ENCODE peak calls at places on chromosomes 11 and 22, in four cellular contexts. One of them, this sample, is unnamed.

GRCh38 chr11:46050065-46050464 is 71.2 kb downstream of the PHF21A start:
- DNase-seq in HuH-7.5: no peak
- DNase-seq in NCI-H446: peak
- DNase-seq in lower leg skin: no peak
- DNase-seq in this sample: no peak

GRCh38 chr22:25475554-25476022 is 88.9 kb upstream of the GRK3 start:
- DNase-seq in HuH-7.5: no peak
- DNase-seq in NCI-H446: peak
- DNase-seq in lower leg skin: no peak
- DNase-seq in this sample: no peak

GRCh38 chr11:95084509-95084908 is 5.1 kb upstream of the ENDOD1 start:
- DNase-seq in NCI-H446: no peak
- DNase-seq in HuH-7.5: no peak
- DNase-seq in lower leg skin: no peak
- DNase-seq in this sample: no peak

GRCh38 chr11:57306156-57306876 is 18.4 kb downstream of the TNKS1BP1 start:
- DNase-seq in lower leg skin: no peak
- DNase-seq in HuH-7.5: no peak
- DNase-seq in NCI-H446: peak
- DNase-seq in this sample: no peak

GRCh38 chr22:20738394-20739089 is 35.4 kb upstream of the SERPIND1 start:
- DNase-seq in HuH-7.5: no peak
- DNase-seq in NCI-H446: no peak
- DNase-seq in lower leg skin: no peak
- DNase-seq in this sample: no peak

GRCh38 chr11:118227865-118228785 is 3.3 kb upstream of the JAML start:
- DNase-seq in HuH-7.5: no peak
- DNase-seq in lower leg skin: no peak
- DNase-seq in NCI-H446: no peak
- DNase-seq in this sample: no peak

GRCh38 chr11:63445720-63446119 is 45.2 kb downstream of the PLAAT5 start:
- DNase-seq in NCI-H446: no peak
- DNase-seq in lower leg skin: no peak
- DNase-seq in HuH-7.5: no peak
- DNase-seq in this sample: no peak

GRCh38 chr11:9577551-9577950 is 4.1 kb downstream of the WEE1 start:
- DNase-seq in HuH-7.5: no peak
- DNase-seq in NCI-H446: no peak
- DNase-seq in lower leg skin: no peak
- DNase-seq in this sample: no peak

GRCh38 chr22:36081023-36081431 is 52.4 kb upstream of the RBFOX2 start:
- DNase-seq in lower leg skin: no peak
- DNase-seq in HuH-7.5: no peak
- DNase-seq in NCI-H446: no peak
- DNase-seq in this sample: no peak

GRCh38 chr11:86183694-86184093 is 60.9 kb upstream of the EED start:
- DNase-seq in HuH-7.5: no peak
- DNase-seq in lower leg skin: no peak
- DNase-seq in NCI-H446: no peak
- DNase-seq in this sample: no peak

GRCh38 chr11:33713914-33714398 is 13.3 kb upstream of the C11orf91 start:
- DNase-seq in HuH-7.5: no peak
- DNase-seq in lower leg skin: no peak
- DNase-seq in NCI-H446: no peak
- DNase-seq in this sample: no peak

GRCh38 chr22:50676211-50676636 is 3.6 kb downstream of the SHANK3 start:
- DNase-seq in lower leg skin: peak
- DNase-seq in NCI-H446: no peak
- DNase-seq in HuH-7.5: no peak
- DNase-seq in this sample: no peak

GRCh38 chr22:30202531-30203006 is 44.0 kb downstream of the LIF start:
- DNase-seq in NCI-H446: peak
- DNase-seq in lower leg skin: peak
- DNase-seq in HuH-7.5: no peak
- DNase-seq in this sample: no peak

GRCh38 chr11:9663699-9664275 is at the start of gene SWAP70:
- DNase-seq in NCI-H446: peak
- DNase-seq in HuH-7.5: peak
- DNase-seq in lower leg skin: peak
- DNase-seq in this sample: peak

GRCh38 chr11:126484266-126484665 is 128.8 kb downstream of the ST3GAL4 start:
- DNase-seq in lower leg skin: no peak
- DNase-seq in NCI-H446: no peak
- DNase-seq in HuH-7.5: no peak
- DNase-seq in this sample: no peak

GRCh38 chr11:65591939-65592814 is 3.4 kb downstream of the KCNK7 start:
- DNase-seq in lower leg skin: no peak
- DNase-seq in NCI-H446: no peak
- DNase-seq in HuH-7.5: no peak
- DNase-seq in this sample: no peak

GRCh38 chr11:109697140-109697843 is 275.3 kb downstream of the C11orf87 start:
- DNase-seq in HuH-7.5: no peak
- DNase-seq in lower leg skin: no peak
- DNase-seq in NCI-H446: peak
- DNase-seq in this sample: peak

GRCh38 chr11:33207408-33207985 is 46.2 kb upstream of the CSTF3 start:
- DNase-seq in HuH-7.5: no peak
- DNase-seq in NCI-H446: no peak
- DNase-seq in lower leg skin: no peak
- DNase-seq in this sample: no peak

GRCh38 chr11:68776442-68777235 is 25.3 kb upstream of the TESMIN start:
- DNase-seq in NCI-H446: no peak
- DNase-seq in HuH-7.5: no peak
- DNase-seq in lower leg skin: no peak
- DNase-seq in this sample: no peak

GRCh38 chr11:75474878-75475766 is 42.1 kb upstream of the KLHL35 start:
- DNase-seq in HuH-7.5: no peak
- DNase-seq in lower leg skin: no peak
- DNase-seq in NCI-H446: no peak
- DNase-seq in this sample: peak

GRCh38 chr11:19951558-19952083 is 208.7 kb downstream of the DBX1 start:
- DNase-seq in NCI-H446: peak
- DNase-seq in HuH-7.5: no peak
- DNase-seq in lower leg skin: no peak
- DNase-seq in this sample: peak

GRCh38 chr11:95567685-95568084 is 221.9 kb downstream of the FAM76B start:
- DNase-seq in NCI-H446: no peak
- DNase-seq in HuH-7.5: no peak
- DNase-seq in lower leg skin: no peak
- DNase-seq in this sample: no peak

GRCh38 chr22:49284389-49284788 is 543.3 kb downstream of the BRD1 start:
- DNase-seq in lower leg skin: no peak
- DNase-seq in NCI-H446: no peak
- DNase-seq in HuH-7.5: no peak
- DNase-seq in this sample: no peak

GRCh38 chr11:110973401-110973980 is 261.3 kb upstream of the ARHGAP20 start:
- DNase-seq in lower leg skin: no peak
- DNase-seq in NCI-H446: no peak
- DNase-seq in HuH-7.5: no peak
- DNase-seq in this sample: no peak

GRCh38 chr11:78952866-78953265 is 378.2 kb upstream of the NARS2 start:
- DNase-seq in HuH-7.5: no peak
- DNase-seq in lower leg skin: peak
- DNase-seq in NCI-H446: no peak
- DNase-seq in this sample: no peak

GRCh38 chr11:117256573-117256972 is 24.1 kb downstream of the RNF214 start:
- DNase-seq in lower leg skin: no peak
- DNase-seq in HuH-7.5: no peak
- DNase-seq in NCI-H446: no peak
- DNase-seq in this sample: no peak

GRCh38 chr22:32761251-32761903 is 40.1 kb upstream of the TIMP3 start:
- DNase-seq in lower leg skin: no peak
- DNase-seq in NCI-H446: no peak
- DNase-seq in HuH-7.5: no peak
- DNase-seq in this sample: no peak

GRCh38 chr11:123585206-123585605 is 69.2 kb downstream of the SCN3B start:
- DNase-seq in HuH-7.5: no peak
- DNase-seq in NCI-H446: no peak
- DNase-seq in lower leg skin: no peak
- DNase-seq in this sample: no peak

GRCh38 chr11:117882539-117882938 is 6.1 kb upstream of the FXYD6 start:
- DNase-seq in NCI-H446: no peak
- DNase-seq in HuH-7.5: no peak
- DNase-seq in lower leg skin: peak
- DNase-seq in this sample: no peak

GRCh38 chr11:67060111-67060522 is 3.5 kb downstream of the RHOD start:
- DNase-seq in HuH-7.5: peak
- DNase-seq in lower leg skin: no peak
- DNase-seq in NCI-H446: no peak
- DNase-seq in this sample: no peak

GRCh38 chr11:114075891-114076441 is 16.5 kb downstream of the ZBTB16 start:
- DNase-seq in NCI-H446: no peak
- DNase-seq in HuH-7.5: no peak
- DNase-seq in lower leg skin: peak
- DNase-seq in this sample: no peak

GRCh38 chr22:38110863-38111852 is 674 bp upstream of the BAIAP2L2 start:
- DNase-seq in NCI-H446: no peak
- DNase-seq in lower leg skin: no peak
- DNase-seq in HuH-7.5: peak
- DNase-seq in this sample: no peak

GRCh38 chr22:23274146-23274526 is 93.8 kb downstream of the BCR start:
- DNase-seq in NCI-H446: no peak
- DNase-seq in HuH-7.5: no peak
- DNase-seq in lower leg skin: no peak
- DNase-seq in this sample: no peak